ENCODE peak calls at places on chromosomes 4 and X, in four cellular contexts. C is HepG2, K is A549, E is H1. Q is an unnamed sample.

GRCh38 chr4:86592553-86593249 is 1.4 kb upstream of the PTPN13 start:
- DNase-seq in K (peak), E (no peak), C (no peak), Q (no peak)

GRCh38 chrX:148043456-148043855 is 62.3 kb downstream of the FMR1NB start:
- DNase-seq in K (no peak), E (no peak), C (no peak), Q (no peak)

GRCh38 chrX:47796433-47796906 is 40.2 kb upstream of the ZNF81 start:
- DNase-seq in E (no peak), C (no peak), K (no peak), Q (peak)

GRCh38 chrX:101595739-101596419 is 21.9 kb downstream of the ARMCX6 start:
- DNase-seq in K (peak), E (no peak), C (peak), Q (peak)

GRCh38 chr4:89439533-89439932 is 131.9 kb upstream of the GPRIN3 start:
- DNase-seq in E (no peak), C (no peak), K (no peak), Q (no peak)

GRCh38 chrX:129522184-129523059 is 868 bp downstream of the SMARCA1 start:
- DNase-seq in K (peak), C (peak), E (peak), Q (peak)

GRCh38 chr4:143300860-143301259 is 35.8 kb upstream of the GAB1 start:
- DNase-seq in E (no peak), C (no peak), K (no peak), Q (no peak)

GRCh38 chr4:948101-948935 is 16.1 kb downstream of the TMEM175 start:
- DNase-seq in K (no peak), E (no peak), C (peak), Q (no peak)

GRCh38 chr4:141352775-141353544 is 132.3 kb downstream of the ZNF330 start:
- DNase-seq in K (no peak), C (no peak), E (no peak), Q (peak)

GRCh38 chr4:141352328-141352727 is 131.6 kb downstream of the ZNF330 start:
- DNase-seq in K (no peak), C (no peak), E (no peak), Q (no peak)

GRCh38 chr4:141348589-141348988 is 127.9 kb downstream of the ZNF330 start:
- DNase-seq in C (no peak), E (no peak), K (no peak), Q (no peak)

GRCh38 chr4:141347738-141348524 is 127.2 kb downstream of the ZNF330 start:
- DNase-seq in C (no peak), E (no peak), K (no peak), Q (no peak)

GRCh38 chr4:141350122-141350904 is 129.6 kb downstream of the ZNF330 start:
- DNase-seq in E (no peak), C (no peak), K (peak), Q (no peak)
- TF ChIP-seq KDM1A in E (no peak), C (no peak), K (no peak), Q (no peak)

DNA sequence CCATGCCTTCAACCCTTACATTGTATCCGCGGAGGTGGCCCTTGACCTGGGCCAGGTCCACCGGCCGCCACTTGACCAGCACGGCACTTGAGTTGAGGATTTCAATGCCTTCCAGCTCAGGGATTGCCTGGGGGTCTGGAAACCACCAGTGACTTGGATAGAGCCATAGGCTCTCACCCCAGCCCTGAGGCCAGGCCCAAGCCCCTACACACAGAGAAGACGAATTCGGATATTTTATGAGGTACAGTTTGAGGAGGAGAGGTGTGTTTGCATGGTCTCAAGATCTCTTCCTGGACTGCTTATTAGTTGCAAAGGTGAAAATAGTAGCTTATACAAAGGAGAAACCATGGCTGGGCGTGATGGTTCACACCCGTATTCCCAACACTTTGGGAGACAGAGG is 20.3 kb downstream of the L1CAM start:
- DNase-seq in C (no peak), K (no peak), E (no peak), Q (no peak)
- TF ChIP-seq RNF2 in C (no peak), K (no peak), E (no peak), Q (no peak)

DNA sequence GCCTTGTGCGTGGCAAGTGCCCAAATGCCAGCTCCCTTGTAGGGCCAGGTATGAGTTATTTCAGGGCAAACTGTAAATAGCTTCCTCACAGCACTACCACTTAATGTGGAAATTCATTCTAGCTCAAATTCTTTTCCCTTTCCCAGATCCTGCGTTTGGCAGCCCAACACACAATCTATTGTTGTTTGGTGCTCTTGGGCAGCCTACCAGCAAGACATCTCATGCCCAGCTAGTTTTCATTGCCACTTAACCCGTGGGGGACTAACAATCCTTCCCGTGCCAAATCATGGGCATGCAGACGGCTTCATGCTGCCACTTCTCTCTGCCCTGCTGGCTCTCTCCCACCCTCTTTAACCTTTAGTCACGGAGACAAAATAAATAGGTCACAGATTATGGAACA is 454.2 kb downstream of the GRIA2 start:
- DNase-seq in E (no peak), K (no peak), C (no peak), Q (no peak)
- TF ChIP-seq KDM1A in E (no peak), K (no peak), C (no peak), Q (no peak)

DNA sequence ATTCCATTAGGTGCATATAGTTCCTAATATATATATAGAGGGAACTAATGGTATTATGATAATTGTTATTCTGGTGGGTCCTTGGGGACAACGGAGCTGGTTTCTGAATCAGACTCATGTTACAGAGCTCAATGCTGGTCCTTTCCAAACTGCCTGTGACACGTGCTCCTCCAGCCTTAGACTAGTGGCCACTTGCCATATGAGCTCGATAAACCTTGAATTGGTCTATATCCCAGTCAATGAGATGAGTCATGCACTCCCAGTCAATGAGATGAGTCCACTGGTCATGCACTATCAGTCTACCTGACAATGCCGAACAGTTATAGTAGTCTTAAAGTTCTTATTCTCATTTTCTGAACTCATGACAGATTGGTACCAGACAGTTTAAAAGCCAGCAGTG is 325.3 kb downstream of the LDB2 start:
- DNase-seq in K (no peak), E (no peak), C (no peak), Q (no peak)
- TF ChIP-seq RNF2 in K (no peak), E (no peak), C (no peak), Q (no peak)

GRCh38 chrX:136250191-136251041 is 784 bp downstream of the MAP7D3 start:
- DNase-seq in K (peak), C (no peak), E (peak), Q (peak)
- TF ChIP-seq KDM1A in K (no peak), C (no peak), E (no peak), Q (no peak)